ENCODE peak calls at places on chromosome 10, in five cellular contexts. A is lower lobe of right lung, E is mammary epithelial cell, P is heart right ventricle, Z is right cardiac atrium. N is an unnamed sample.

GRCh38 chr10:59493017-59493416 is 130.7 kb upstream of the FAM13C start:
- DNase-seq in Z (no peak), E (no peak), A (no peak), P (no peak), N (no peak)

GRCh38 chr10:25815999-25816768 is 117.8 kb upstream of the MYO3A start:
- DNase-seq in A (no peak), E (no peak), Z (no peak), P (no peak), N (no peak)

GRCh38 chr10:132392811-132393694 is 3.9 kb upstream of the PWWP2B start:
- DNase-seq in E (peak), A (no peak), P (no peak), Z (peak), N (no peak)

GRCh38 chr10:111082102-111082975 is 5.5 kb downstream of the ADRA2A start:
- DNase-seq in Z (no peak), P (no peak), A (no peak), E (no peak), N (no peak)

GRCh38 chr10:18261660-18262292 is 121.6 kb downstream of the CACNB2 start:
- DNase-seq in Z (no peak), P (no peak), A (no peak), E (no peak), N (no peak)

GRCh38 chr10:60040003-60040662 is 133.8 kb upstream of the CCDC6 start:
- DNase-seq in Z (no peak), A (no peak), P (no peak), E (no peak), N (no peak)

GRCh38 chr10:115606081-115606480 is 512.9 kb downstream of the ATRNL1 start:
- DNase-seq in Z (no peak), P (no peak), A (no peak), E (no peak), N (no peak)

GRCh38 chr10:117541405-117541908 is 1.1 kb upstream of the EMX2 start:
- DNase-seq in P (no peak), Z (peak), A (no peak), E (no peak), N (peak)

GRCh38 chr10:44977287-44978212 is 1.1 kb downstream of the DEPP1 start:
- DNase-seq in P (no peak), A (no peak), Z (peak), E (no peak), N (peak)

GRCh38 chr10:5688587-5688986 is 3.9 kb downstream of the TASOR2 start:
- DNase-seq in P (no peak), E (no peak), Z (no peak), A (no peak), N (no peak)

GRCh38 chr10:102752934-102753664 is 9.4 kb downstream of the WBP1L start:
- DNase-seq in E (peak), A (no peak), P (no peak), Z (no peak), N (no peak)

GRCh38 chr10:106182542-106182941 is 982.0 kb downstream of the SORCS1 start:
- DNase-seq in Z (no peak), E (no peak), P (peak), A (peak), N (no peak)

GRCh38 chr10:6473901-6474370 is 106.1 kb downstream of the PRKCQ start:
- DNase-seq in E (peak), P (no peak), A (no peak), Z (no peak), N (no peak)

GRCh38 chr10:119250641-119251314 is 43.4 kb downstream of the GRK5 start:
- DNase-seq in Z (no peak), E (peak), P (no peak), A (no peak), N (no peak)

GRCh38 chr10:101141622-101142532 is 10.8 kb downstream of the TLX1 start:
- DNase-seq in A (peak), Z (peak), P (peak), E (peak), N (peak)

GRCh38 chr10:102196893-102197292 is 29.2 kb upstream of the ELOVL3 start:
- DNase-seq in P (no peak), A (no peak), Z (no peak), E (no peak), N (no peak)

GRCh38 chr10:24958701-24959392 is 6.4 kb upstream of the PRTFDC1 start:
- DNase-seq in Z (no peak), A (no peak), E (peak), P (no peak), N (peak)

GRCh38 chr10:84427903-84428650 is 99.7 kb downstream of the CCSER2 start:
- DNase-seq in P (no peak), Z (no peak), A (no peak), E (peak), N (no peak)

GRCh38 chr10:23099816-23100215 is 4.4 kb downstream of the MSRB2 start:
- DNase-seq in E (peak), P (no peak), Z (no peak), A (no peak), N (no peak)

GRCh38 chr10:119483001-119483400 is 59.5 kb downstream of the RGS10 start:
- DNase-seq in Z (no peak), P (no peak), E (no peak), A (no peak), N (no peak)

GRCh38 chr10:59098811-59099452 is 77.5 kb upstream of the PHYHIPL start:
- DNase-seq in Z (no peak), A (no peak), E (no peak), P (no peak), N (no peak)

GRCh38 chr10:11794566-11794965 is 28.6 kb upstream of the PROSER2 start:
- DNase-seq in P (no peak), A (no peak), Z (no peak), E (no peak), N (no peak)

GRCh38 chr10:92052741-92053140 is 129.2 kb downstream of the BTAF1 start:
- DNase-seq in E (no peak), P (no peak), A (no peak), Z (no peak), N (no peak)

GRCh38 chr10:119253433-119254174 is 46.2 kb downstream of the GRK5 start:
- DNase-seq in Z (peak), P (peak), E (peak), A (no peak), N (peak)

GRCh38 chr10:31768467-31768866 is 160.2 kb downstream of the ARHGAP12 start:
- DNase-seq in Z (no peak), P (no peak), A (no peak), E (no peak), N (no peak)

GRCh38 chr10:110820321-110820814 is 51.4 kb upstream of the PDCD4 start:
- DNase-seq in P (peak), Z (peak), A (no peak), E (no peak), N (peak)

GRCh38 chr10:60944159-60944909 is at the start of gene RHOBTB1:
- DNase-seq in Z (peak), A (peak), P (peak), E (peak), N (peak)

GRCh38 chr10:85596389-85596788 is 770.2 kb downstream of the GRID1 start:
- DNase-seq in Z (no peak), A (no peak), P (no peak), E (no peak), N (no peak)

GRCh38 chr10:1109795-1110673 is 53.8 kb downstream of the WDR37 start:
- DNase-seq in P (no peak), E (peak), Z (peak), A (no peak), N (no peak)

GRCh38 chr10:122294006-122294405 is 22.9 kb downstream of the BTBD16 start:
- DNase-seq in P (no peak), Z (no peak), A (no peak), E (peak), N (no peak)
- H3K27ac ChIP-seq in P (no peak), Z (no peak), A (no peak), E (peak), N (no peak)

GRCh38 chr10:113113918-113114317 is 163.9 kb downstream of the TCF7L2 start:
- DNase-seq in E (no peak), A (no peak), P (no peak), Z (no peak), N (no peak)
- H3K27ac ChIP-seq in E (no peak), A (no peak), P (no peak), Z (no peak), N (peak)

GRCh38 chr10:79488870-79489269 is 23.5 kb upstream of the EIF5AL1 start:
- DNase-seq in Z (no peak), P (no peak), A (no peak), E (no peak), N (no peak)
- H3K27ac ChIP-seq in Z (no peak), P (peak), A (peak), E (no peak), N (peak)

GRCh38 chr10:34181545-34182300 is 633.4 kb downstream of the PARD3 start:
- DNase-seq in Z (peak), E (no peak), A (no peak), P (peak), N (no peak)

GRCh38 chr10:34178196-34178595 is 636.9 kb downstream of the PARD3 start:
- DNase-seq in A (no peak), Z (no peak), E (no peak), P (no peak), N (no peak)

GRCh38 chr10:34180749-34181148 is 634.3 kb downstream of the PARD3 start:
- DNase-seq in P (no peak), Z (no peak), A (no peak), E (no peak), N (no peak)

GRCh38 chr10:34178756-34179155 is 636.3 kb downstream of the PARD3 start:
- DNase-seq in E (no peak), Z (no peak), P (no peak), A (no peak), N (no peak)

DNA sequence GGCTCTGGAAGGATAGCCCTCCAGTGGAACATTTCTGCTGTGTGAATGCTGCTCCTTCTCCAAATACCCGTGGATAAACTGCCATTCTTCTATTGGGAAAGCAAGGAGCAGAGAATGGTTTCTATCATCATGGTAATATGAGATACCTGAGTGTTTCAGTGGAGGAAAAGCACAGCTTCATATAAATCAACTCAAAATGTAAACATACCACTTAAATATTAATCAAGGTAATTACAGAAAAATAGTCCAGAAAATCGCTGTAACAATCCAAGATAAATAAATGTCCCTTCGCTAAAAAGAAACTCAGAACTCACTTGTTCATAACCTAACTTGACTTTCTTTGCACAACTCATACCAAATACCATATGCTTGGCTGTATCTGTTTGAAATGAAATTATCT is 635.8 kb downstream of the PARD3 start:
- DNase-seq in P (no peak), Z (no peak), A (no peak), E (no peak), N (no peak)
- H3K27ac ChIP-seq in P (no peak), Z (no peak), A (no peak), E (no peak), N (no peak)

GRCh38 chr10:77552252-77552651 is 85.4 kb downstream of the KCNMA1 start:
- DNase-seq in E (no peak), Z (no peak), A (no peak), P (no peak), N (no peak)
- H3K27ac ChIP-seq in E (no peak), Z (no peak), A (peak), P (peak), N (peak)

GRCh38 chr10:112369495-112370423 is 4.2 kb upstream of the ACSL5 start:
- DNase-seq in P (no peak), E (no peak), Z (peak), A (peak), N (no peak)

GRCh38 chr10:112365014-112365432 is 8.9 kb upstream of the ACSL5 start:
- DNase-seq in E (no peak), A (no peak), Z (no peak), P (no peak), N (no peak)

GRCh38 chr10:112366992-112367391 is 6.9 kb upstream of the ACSL5 start:
- DNase-seq in P (no peak), E (no peak), A (no peak), Z (no peak), N (no peak)

GRCh38 chr10:112365451-112365850 is 8.5 kb upstream of the ACSL5 start:
- DNase-seq in E (no peak), P (no peak), A (no peak), Z (no peak), N (no peak)

GRCh38 chr10:112367516-112367915 is 6.4 kb upstream of the ACSL5 start:
- DNase-seq in P (no peak), Z (no peak), E (no peak), A (no peak), N (no peak)
- H3K27ac ChIP-seq in P (no peak), Z (no peak), E (no peak), A (no peak), N (no peak)

DNA sequence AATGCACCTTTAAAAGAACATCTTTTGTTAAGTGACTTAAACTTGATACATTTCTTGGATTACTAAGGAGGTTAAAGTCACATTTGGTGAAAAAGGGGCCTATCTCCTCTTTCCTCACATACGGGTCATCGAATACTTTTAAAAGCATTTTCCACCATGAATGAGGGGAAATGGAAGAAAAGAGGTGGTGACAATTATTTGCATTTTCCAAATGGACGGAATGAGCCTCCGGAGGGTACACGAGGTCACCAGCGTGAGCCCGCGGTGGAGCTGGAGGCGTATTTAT is 1.0 kb upstream of the BMPR1A start:
- DNase-seq in A (no peak), E (no peak), Z (no peak), P (no peak), N (no peak)
- H3K27ac ChIP-seq in A (peak), E (peak), Z (peak), P (peak), N (peak)

GRCh38 chr10:121216721-121217181 is 365.6 kb downstream of the WDR11 start:
- DNase-seq in A (no peak), E (no peak), P (no peak), Z (peak), N (peak)

GRCh38 chr10:121213436-121213835 is 362.3 kb downstream of the WDR11 start:
- DNase-seq in E (no peak), P (no peak), A (no peak), Z (no peak), N (no peak)

GRCh38 chr10:121216295-121216694 is 365.1 kb downstream of the WDR11 start:
- DNase-seq in E (no peak), P (no peak), Z (no peak), A (no peak), N (no peak)

GRCh38 chr10:121221991-121222390 is 370.8 kb downstream of the WDR11 start:
- DNase-seq in E (no peak), Z (no peak), A (no peak), P (no peak), N (no peak)

GRCh38 chr10:121217331-121217730 is 366.2 kb downstream of the WDR11 start:
- DNase-seq in P (no peak), A (no peak), Z (no peak), E (no peak), N (no peak)
- H3K27ac ChIP-seq in P (no peak), A (no peak), Z (no peak), E (no peak), N (no peak)

DNA sequence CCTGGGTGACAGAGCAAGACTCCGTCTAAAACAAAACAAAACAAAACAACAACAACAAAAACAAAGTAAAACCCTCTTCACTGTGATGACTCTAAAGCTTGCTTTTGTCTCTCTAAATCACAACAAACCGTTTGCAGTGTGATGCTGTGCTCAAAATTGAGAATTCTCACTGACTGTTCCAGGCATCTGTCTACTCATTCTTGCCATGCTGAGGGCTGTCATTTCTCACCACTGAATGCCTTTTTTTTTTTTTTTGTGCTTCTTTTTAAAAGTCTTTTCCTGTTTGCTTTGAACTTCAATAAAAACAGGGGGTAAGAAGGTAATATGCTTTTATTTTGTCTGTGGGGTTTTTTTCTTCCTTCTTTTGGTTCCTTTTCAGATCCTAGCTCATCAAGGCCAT is 10.4 kb downstream of the FAS start:
- DNase-seq in A (no peak), E (no peak), Z (no peak), P (no peak), N (no peak)
- H3K27ac ChIP-seq in A (peak), E (peak), Z (peak), P (peak), N (peak)

GRCh38 chr10:79137826-79138225 is 69.1 kb downstream of the ZMIZ1 start:
- DNase-seq in A (no peak), P (peak), Z (peak), E (no peak), N (no peak)
- H3K27ac ChIP-seq in A (peak), P (peak), Z (peak), E (no peak), N (peak)

N was measured in tibial artery.